ENCODE peak calls at places on chromosome 13, in four cellular contexts. One of them, this sample, is unnamed.

GRCh38 chr13:43596924-43597598 is 189.7 kb downstream of the ENOX1 start:
- DNase-seq in fibroblast of lung: no peak
- DNase-seq in lung: no peak
- DNase-seq in body of pancreas: no peak
- DNase-seq in this sample: no peak

GRCh38 chr13:98975822-98976261 is 2.0 kb downstream of the DOCK9 start:
- DNase-seq in fibroblast of lung: no peak
- DNase-seq in lung: no peak
- DNase-seq in body of pancreas: no peak
- DNase-seq in this sample: no peak

GRCh38 chr13:26604784-26605183 is 47.3 kb downstream of the WASF3 start:
- DNase-seq in body of pancreas: peak
- DNase-seq in fibroblast of lung: no peak
- DNase-seq in lung: no peak
- DNase-seq in this sample: no peak

GRCh38 chr13:110250258-110250891 is 56.6 kb downstream of the COL4A1 start:
- DNase-seq in body of pancreas: no peak
- DNase-seq in fibroblast of lung: peak
- DNase-seq in lung: peak
- DNase-seq in this sample: peak

GRCh38 chr13:66886248-66886647 is 343.9 kb downstream of the PCDH9 start:
- DNase-seq in body of pancreas: no peak
- DNase-seq in fibroblast of lung: peak
- DNase-seq in lung: no peak
- DNase-seq in this sample: no peak

GRCh38 chr13:98055623-98056022 is 87.3 kb upstream of the FARP1 start:
- DNase-seq in body of pancreas: no peak
- DNase-seq in lung: no peak
- DNase-seq in fibroblast of lung: no peak
- DNase-seq in this sample: no peak

GRCh38 chr13:69959041-69959440 is 148.6 kb upstream of the ATXN8OS start:
- DNase-seq in lung: no peak
- DNase-seq in fibroblast of lung: no peak
- DNase-seq in body of pancreas: no peak
- DNase-seq in this sample: no peak

GRCh38 chr13:89695343-89696257 is 1651.9 kb upstream of the MIR17HG start:
- DNase-seq in lung: peak
- DNase-seq in body of pancreas: peak
- DNase-seq in fibroblast of lung: peak
- DNase-seq in this sample: peak

GRCh38 chr13:43782686-43783085 is 4.1 kb downstream of the ENOX1 start:
- DNase-seq in lung: no peak
- DNase-seq in fibroblast of lung: no peak
- DNase-seq in body of pancreas: no peak
- DNase-seq in this sample: peak

GRCh38 chr13:31982540-31982939 is 49.0 kb upstream of the FRY start:
- DNase-seq in lung: peak
- DNase-seq in body of pancreas: peak
- DNase-seq in fibroblast of lung: peak
- DNase-seq in this sample: peak

GRCh38 chr13:59710416-59710815 is 453.3 kb downstream of the DIAPH3 start:
- DNase-seq in fibroblast of lung: no peak
- DNase-seq in lung: no peak
- DNase-seq in body of pancreas: no peak
- DNase-seq in this sample: no peak

GRCh38 chr13:112969692-112970338 is 801 bp downstream of the MCF2L start:
- DNase-seq in fibroblast of lung: no peak
- DNase-seq in body of pancreas: no peak
- DNase-seq in lung: no peak
- DNase-seq in this sample: no peak
- H3K27ac ChIP-seq in fibroblast of lung: no peak
- H3K27ac ChIP-seq in body of pancreas: peak
- H3K27ac ChIP-seq in lung: peak
- H3K27ac ChIP-seq in this sample: no peak

DNA sequence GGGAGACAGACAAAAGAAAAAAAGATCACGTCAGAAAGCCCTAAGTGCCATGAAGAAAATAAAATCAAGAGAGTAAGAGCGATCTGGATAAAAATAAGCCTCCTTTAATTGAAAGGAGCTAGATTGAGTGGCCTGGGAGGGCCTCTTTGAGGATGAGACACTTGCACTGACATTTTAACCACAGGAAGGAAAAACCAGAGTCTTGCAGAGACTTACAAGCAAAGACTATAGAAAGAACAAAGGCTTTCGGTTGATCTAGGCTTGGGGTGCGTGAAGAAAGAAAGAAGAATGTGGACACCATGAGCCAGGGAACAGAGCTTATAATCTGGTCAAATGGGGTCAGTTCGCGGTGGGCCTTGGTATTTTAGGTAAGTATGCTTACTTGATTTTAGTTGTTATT is 342.7 kb downstream of the COG6 start:
- DNase-seq in fibroblast of lung: no peak
- DNase-seq in lung: no peak
- DNase-seq in body of pancreas: no peak
- DNase-seq in this sample: no peak
- H3K27ac ChIP-seq in fibroblast of lung: no peak
- H3K27ac ChIP-seq in lung: no peak
- H3K27ac ChIP-seq in body of pancreas: no peak
- H3K27ac ChIP-seq in this sample: no peak

DNA sequence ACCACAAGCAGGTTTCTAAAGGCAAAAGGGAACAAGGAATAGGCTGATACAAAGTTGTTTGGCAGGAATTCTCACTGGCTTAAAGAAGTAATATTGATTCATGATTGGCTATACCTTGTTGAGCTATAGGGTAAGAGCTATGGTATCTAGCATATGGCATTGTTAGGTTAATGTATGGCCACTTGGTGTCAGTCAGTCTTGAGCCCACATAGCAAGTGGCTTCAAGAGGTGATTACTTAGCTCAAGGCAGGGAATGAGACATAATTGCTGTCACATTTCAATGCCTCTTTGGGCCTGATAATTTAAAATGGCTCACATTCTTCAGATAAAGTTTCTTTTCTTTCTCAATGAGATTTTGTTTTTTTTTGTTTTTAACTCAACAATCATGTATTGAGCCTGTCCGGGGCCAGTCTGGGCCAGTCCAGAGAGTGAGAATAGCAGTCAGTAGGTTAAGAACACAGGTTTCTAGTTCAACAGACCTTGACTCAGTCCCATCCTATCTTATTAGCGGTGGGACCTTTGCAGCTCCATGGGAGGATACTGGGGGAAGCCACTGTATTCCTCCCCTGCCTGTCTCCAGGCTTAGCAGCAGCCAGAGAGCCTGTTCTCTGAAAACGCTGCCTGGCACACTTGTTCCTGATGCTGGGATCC is 45.8 kb upstream of the RCBTB2 start:
- DNase-seq in fibroblast of lung: no peak
- DNase-seq in lung: peak
- DNase-seq in body of pancreas: no peak
- DNase-seq in this sample: no peak
- H3K27ac ChIP-seq in fibroblast of lung: no peak
- H3K27ac ChIP-seq in lung: peak
- H3K27ac ChIP-seq in body of pancreas: no peak
- H3K27ac ChIP-seq in this sample: no peak

GRCh38 chr13:68727165-68727564 is 1380.5 kb upstream of the ATXN8OS start:
- DNase-seq in body of pancreas: no peak
- DNase-seq in lung: no peak
- DNase-seq in fibroblast of lung: peak
- DNase-seq in this sample: peak
- H3K27ac ChIP-seq in body of pancreas: no peak
- H3K27ac ChIP-seq in lung: no peak
- H3K27ac ChIP-seq in fibroblast of lung: no peak
- H3K27ac ChIP-seq in this sample: no peak

GRCh38 chr13:77056382-77056781 is 29.4 kb upstream of the FBXL3 start:
- DNase-seq in body of pancreas: no peak
- DNase-seq in fibroblast of lung: no peak
- DNase-seq in lung: no peak
- DNase-seq in this sample: no peak

GRCh38 chr13:77053192-77053591 is 26.2 kb upstream of the FBXL3 start:
- DNase-seq in fibroblast of lung: no peak
- DNase-seq in lung: no peak
- DNase-seq in body of pancreas: no peak
- DNase-seq in this sample: no peak

GRCh38 chr13:77056886-77057285 is 29.9 kb upstream of the FBXL3 start:
- DNase-seq in body of pancreas: no peak
- DNase-seq in fibroblast of lung: no peak
- DNase-seq in lung: no peak
- DNase-seq in this sample: no peak

GRCh38 chr13:77055158-77055557 is 28.2 kb upstream of the FBXL3 start:
- DNase-seq in body of pancreas: no peak
- DNase-seq in lung: no peak
- DNase-seq in fibroblast of lung: no peak
- DNase-seq in this sample: no peak
- H3K27ac ChIP-seq in body of pancreas: no peak
- H3K27ac ChIP-seq in lung: no peak
- H3K27ac ChIP-seq in fibroblast of lung: no peak
- H3K27ac ChIP-seq in this sample: no peak

DNA sequence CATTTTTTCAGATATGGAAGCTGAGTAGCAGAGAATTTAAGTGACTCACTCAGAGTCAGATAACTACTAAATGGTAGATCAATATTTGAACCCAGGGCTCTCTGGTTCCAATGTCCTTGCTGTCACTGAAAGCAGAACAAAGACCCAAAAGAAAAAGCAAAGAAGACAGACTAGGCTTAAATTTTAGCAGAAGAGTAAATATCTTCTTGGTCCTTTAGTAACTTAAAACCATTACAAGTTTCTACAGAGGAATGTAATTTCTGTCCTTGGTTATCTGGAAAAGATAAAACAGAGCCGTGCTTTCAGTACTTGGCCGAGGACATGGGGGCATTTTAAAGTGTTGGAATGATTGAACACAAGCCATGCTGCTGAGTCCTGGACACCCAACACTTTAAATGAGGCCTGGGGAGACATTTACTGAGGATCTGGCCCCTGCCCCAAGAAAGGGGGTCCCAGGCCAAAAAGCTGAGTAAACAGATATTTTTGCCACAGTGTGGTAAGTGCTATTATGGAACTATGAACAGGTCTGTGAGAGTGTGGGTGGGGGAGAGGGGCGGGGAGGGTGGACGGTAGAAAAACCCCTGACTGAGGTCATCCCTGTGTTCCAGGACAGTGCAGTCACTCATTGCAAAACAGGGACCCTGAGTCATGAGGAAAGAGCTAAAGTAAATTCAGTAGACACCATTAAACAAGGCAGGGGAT is 18.5 kb upstream of the KPNA3 start:
- DNase-seq in fibroblast of lung: peak
- DNase-seq in lung: no peak
- DNase-seq in body of pancreas: no peak
- DNase-seq in this sample: peak
- H3K27ac ChIP-seq in fibroblast of lung: no peak
- H3K27ac ChIP-seq in lung: no peak
- H3K27ac ChIP-seq in body of pancreas: no peak
- H3K27ac ChIP-seq in this sample: no peak

GRCh38 chr13:20823071-20823470 is 49.3 kb upstream of the EEF1AKMT1 start:
- DNase-seq in lung: no peak
- DNase-seq in body of pancreas: no peak
- DNase-seq in fibroblast of lung: no peak
- DNase-seq in this sample: no peak
- H3K27ac ChIP-seq in lung: no peak
- H3K27ac ChIP-seq in body of pancreas: no peak
- H3K27ac ChIP-seq in fibroblast of lung: no peak
- H3K27ac ChIP-seq in this sample: no peak

DNA sequence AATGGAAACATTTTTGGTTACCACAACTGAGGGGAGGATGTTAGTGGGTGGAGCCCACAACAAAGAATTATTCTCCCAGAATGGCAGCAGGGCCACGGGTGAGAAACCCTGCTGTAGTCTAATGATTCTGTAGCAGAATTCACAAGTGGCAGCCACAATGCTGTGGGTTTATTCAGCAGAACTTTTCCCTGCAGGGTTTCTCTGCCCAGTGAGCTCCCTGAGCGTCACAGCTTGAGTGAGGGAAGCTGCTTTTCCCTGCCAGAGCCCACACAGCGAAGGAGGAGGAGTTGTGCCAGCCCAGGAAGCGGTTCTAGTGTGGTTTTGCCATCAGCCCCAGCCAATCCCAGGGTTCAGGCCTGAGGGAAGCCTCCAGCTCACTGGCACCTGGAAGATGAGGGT is 4.4 kb downstream of the ATP12A start:
- DNase-seq in lung: no peak
- DNase-seq in fibroblast of lung: no peak
- DNase-seq in body of pancreas: no peak
- DNase-seq in this sample: peak
- H3K27ac ChIP-seq in lung: no peak
- H3K27ac ChIP-seq in fibroblast of lung: no peak
- H3K27ac ChIP-seq in body of pancreas: no peak
- H3K27ac ChIP-seq in this sample: peak